ENCODE peak calls at places on chromosomes 12 and 14, in seven cellular contexts. D is RCC 7860; I is stomach; L is AG10803; F is stimulated activated CD8-positive, alpha-beta memory T cell treated with anti-CD3 and anti-CD28 coated beads, Interleukin-2, amount 100 ng/mL, for 48 hours; Y is small intestine; H is posterior vena cava. W is an unnamed sample.

GRCh38 chr12:4031703-4032291 is 158.6 kb upstream of the PARP11 start:
- DNase-seq in D (peak; percentile 7), I (no peak), L (peak; percentile 37), F (no peak), Y (no peak), H (no peak), W (no peak)

GRCh38 chr12:93336344-93336743 is 41.4 kb upstream of the NUDT4 start:
- DNase-seq in D (no peak), I (no peak), L (peak; percentile 35), F (no peak), Y (no peak), H (no peak), W (no peak)

GRCh38 chr14:75493580-75494130 is 28.6 kb upstream of the BATF start:
- DNase-seq in D (no peak), I (no peak), L (no peak), F (no peak), Y (no peak), H (no peak), W (no peak)

GRCh38 chr12:76927170-76927784 is 48.5 kb upstream of the CSRP2 start:
- DNase-seq in D (no peak), I (peak; percentile 28), L (peak; percentile 55), F (peak; percentile 11), Y (peak; percentile 21), H (no peak), W (peak; percentile 56)

GRCh38 chr14:76289276-76289675 is 86.7 kb upstream of the ESRRB start:
- DNase-seq in D (no peak), I (no peak), L (no peak), F (no peak), Y (no peak), H (no peak), W (no peak)

GRCh38 chr12:26338574-26339572 is 143.5 kb downstream of the SSPN start:
- DNase-seq in D (peak; percentile 37), I (no peak), L (peak; percentile 20), F (no peak), Y (no peak), H (no peak), W (no peak)

GRCh38 chr14:54782803-54783659 is 119.6 kb downstream of the GCH1 start:
- DNase-seq in D (no peak), I (no peak), L (no peak), F (no peak), Y (no peak), H (peak; percentile 78), W (peak; percentile 48)

GRCh38 chr12:50984899-50985298 is 32.6 kb downstream of the HIGD1C start:
- DNase-seq in D (no peak), I (no peak), L (no peak), F (no peak), Y (no peak), H (no peak), W (no peak)

GRCh38 chr12:125089626-125090025 is 24.4 kb downstream of the AACS start:
- DNase-seq in D (no peak), I (no peak), L (no peak), F (no peak), Y (no peak), H (no peak), W (no peak)

GRCh38 chr12:62717636-62718035 is 217.3 kb downstream of the PPM1H start:
- DNase-seq in D (no peak), I (no peak), L (no peak), F (no peak), Y (no peak), H (no peak), W (no peak)

GRCh38 chr12:92629349-92630065 is 73.3 kb upstream of the PLEKHG7 start:
- DNase-seq in D (peak; percentile 78), I (peak; percentile 31), L (no peak), F (no peak), Y (no peak), H (no peak), W (no peak)

GRCh38 chr12:109463776-109464175 is 13.3 kb downstream of the KCTD10 start:
- DNase-seq in D (no peak), I (no peak), L (peak; percentile 43), F (no peak), Y (no peak), H (peak; percentile 78), W (no peak)

W was measured in left lobe of liver.